ENCODE peak calls at places on chromosomes 4 and X, in seven cellular contexts. C is SK-N-SH, E is K562, Y is H1, T is GM12892, M is HepG2, W is GM12878. J is an unnamed sample.

GRCh38 chr4:181822005-181822375 is 421.2 kb upstream of the TENM3 start:
- DNase-seq in C (peak), E (no peak), Y (no peak), T (no peak), M (no peak), W (no peak), J (no peak)

GRCh38 chr4:172411180-172411579 is 598.0 kb downstream of the GALNTL6 start:
- DNase-seq in C (peak), E (no peak), Y (no peak), T (no peak), M (no peak), W (no peak), J (no peak)

GRCh38 chr4:83606898-83607297 is 71.0 kb downstream of the GPAT3 start:
- DNase-seq in C (no peak), E (no peak), Y (no peak), T (no peak), M (no peak), W (no peak), J (no peak)

GRCh38 chr4:73676881-73677323 is 56.7 kb upstream of the RASSF6 start:
- DNase-seq in C (no peak), E (no peak), Y (no peak), T (no peak), M (no peak), W (peak), J (no peak)

GRCh38 chr4:6063684-6064083 is 45.5 kb upstream of the C4orf50 start:
- DNase-seq in C (no peak), E (no peak), Y (no peak), T (no peak), M (no peak), W (no peak), J (no peak)

GRCh38 chrX:101410461-101410860 is 2.4 kb downstream of the HNRNPH2 start:
- DNase-seq in C (no peak), E (no peak), Y (no peak), T (no peak), M (no peak), W (no peak), J (no peak)

GRCh38 chr4:76532810-76533209 is 97.8 kb downstream of the SHROOM3 start:
- DNase-seq in C (no peak), E (no peak), Y (no peak), T (no peak), M (no peak), W (no peak), J (no peak)

GRCh38 chr4:129046055-129046959 is 47.0 kb downstream of the SCLT1 start:
- DNase-seq in C (no peak), E (no peak), Y (no peak), T (no peak), M (no peak), W (no peak), J (no peak)

GRCh38 chr4:98430708-98431403 is 169.7 kb downstream of the RAP1GDS1 start:
- DNase-seq in C (no peak), E (no peak), Y (no peak), T (no peak), M (no peak), W (no peak), J (no peak)

DNA sequence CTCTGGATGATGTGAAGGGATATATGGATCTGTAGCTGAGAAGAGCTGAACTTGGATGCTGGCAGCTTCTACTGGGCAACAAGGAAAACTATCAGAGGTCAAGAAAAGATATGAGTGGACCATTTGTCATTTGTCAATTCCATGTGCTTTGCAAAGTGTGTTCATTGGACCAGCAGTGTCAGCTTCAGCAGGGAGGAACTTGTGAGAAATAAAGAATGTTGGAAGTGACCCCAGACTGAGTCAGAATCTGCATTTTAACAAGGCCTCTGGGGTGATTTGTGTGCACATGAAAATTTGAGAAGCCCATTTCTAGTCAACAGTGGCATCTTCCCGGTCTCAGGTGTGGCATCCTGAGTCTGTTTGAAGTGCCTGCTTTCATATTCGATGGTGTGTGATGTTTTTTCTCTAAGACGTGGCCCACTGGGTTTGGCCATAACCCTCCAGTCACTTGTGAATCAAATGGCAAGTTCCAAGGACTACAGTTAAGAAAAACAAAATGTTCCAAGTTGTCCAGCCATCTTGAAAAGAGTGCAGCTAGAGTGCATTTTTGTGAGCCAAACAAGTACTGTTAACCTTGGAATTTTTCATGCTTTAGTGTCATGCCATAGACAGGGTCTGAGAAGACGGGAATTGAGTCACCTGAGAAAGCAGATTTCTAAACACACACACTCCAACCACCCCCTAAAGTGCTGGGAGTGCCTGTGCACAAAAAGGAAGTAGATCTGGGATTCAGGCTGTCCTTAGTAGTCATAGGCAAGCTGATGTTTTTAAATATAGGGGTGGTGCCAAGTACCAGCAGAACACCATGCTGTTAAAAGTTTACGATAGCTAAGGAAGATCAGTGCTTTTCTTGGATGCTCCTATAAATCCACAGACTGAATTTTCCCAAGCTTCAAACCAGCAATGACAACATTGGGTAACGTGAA is 26.4 kb downstream of the GPM6B start:
- DNase-seq in C (no peak), E (no peak), Y (no peak), T (no peak), M (no peak), W (no peak), J (no peak)
- TF ChIP-seq POLR2AphosphoS5 in C (no peak), E (no peak), Y (no peak), T (no peak), M (no peak), W (no peak), J (no peak)

DNA sequence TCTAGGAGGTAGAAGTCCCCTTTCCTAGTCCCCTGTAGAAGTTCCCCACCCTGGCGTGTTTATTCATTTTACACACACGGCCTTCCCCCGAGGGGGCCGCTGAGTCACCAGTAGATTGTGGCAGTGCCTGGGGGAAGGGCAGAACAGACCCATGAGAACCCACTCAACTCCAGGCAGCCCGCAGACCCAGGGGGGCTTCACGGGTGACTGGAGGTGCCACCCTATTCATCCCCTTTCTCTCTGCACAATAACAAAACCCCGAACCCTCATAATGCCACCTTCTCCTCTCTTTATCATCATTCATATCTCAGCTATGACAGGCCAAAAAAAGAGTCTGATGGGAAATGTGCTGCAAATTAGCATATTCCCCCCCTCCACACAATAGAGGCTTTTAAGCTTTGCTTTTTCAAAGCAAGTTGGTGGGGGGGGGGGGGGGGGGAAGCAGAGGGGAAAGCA is 20.4 kb upstream of the GPM6B start:
- DNase-seq in C (no peak), E (no peak), Y (no peak), T (no peak), M (no peak), W (no peak), J (no peak)
- TF ChIP-seq TAF1 in C (no peak), E (no peak), Y (no peak), T (no peak), M (no peak), W (no peak), J (no peak)

GRCh38 chr4:10020871-10021676 is at the start of gene SLC2A9:
- DNase-seq in C (no peak), E (no peak), Y (no peak), T (no peak), M (peak), W (no peak), J (no peak)
- TF ChIP-seq POLR2AphosphoS5 in C (no peak), E (no peak), Y (no peak), T (no peak), M (peak), W (no peak), J (no peak)

GRCh38 chrX:13932416-13932815 is 97.3 kb downstream of the GEMIN8 start:
- DNase-seq in C (no peak), E (no peak), Y (no peak), T (no peak), M (no peak), W (no peak), J (no peak)
- TF ChIP-seq TAF1 in C (no peak), E (no peak), Y (no peak), T (no peak), M (no peak), W (no peak), J (no peak)

GRCh38 chr4:146521543-146522097 is at the start of gene SLC10A7:
- DNase-seq in C (peak), E (peak), Y (peak), T (peak), M (peak), W (peak), J (peak)
- TF ChIP-seq POLR2AphosphoS5 in C (peak), E (peak), Y (no peak), T (no peak), M (peak), W (no peak), J (no peak)

DNA sequence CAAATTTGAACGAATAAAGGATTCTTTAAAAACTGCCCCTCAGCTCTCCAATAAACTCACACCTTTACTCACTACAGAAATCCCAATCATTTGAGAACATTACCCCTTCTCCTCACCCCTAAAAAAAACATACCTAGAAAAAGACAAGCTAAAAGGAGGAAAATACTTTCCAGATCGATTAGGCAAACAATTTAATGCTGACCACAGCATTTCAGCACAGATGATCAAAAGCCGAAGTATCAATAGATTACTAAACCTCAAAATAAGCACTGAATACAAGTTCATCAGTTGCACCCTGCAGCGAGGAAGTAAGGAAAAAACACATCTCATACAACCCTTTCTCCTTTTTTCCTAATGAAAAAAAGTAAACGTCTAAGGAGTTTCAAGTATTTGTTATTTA is 65.5 kb downstream of the MBNL3 start:
- DNase-seq in C (no peak), E (no peak), Y (no peak), T (no peak), M (no peak), W (no peak), J (no peak)
- TF ChIP-seq TAF1 in C (no peak), E (no peak), Y (no peak), T (no peak), M (no peak), W (no peak), J (no peak)

GRCh38 chr4:145099653-145100052 is 1.5 kb downstream of the ABCE1 start:
- DNase-seq in C (no peak), E (no peak), Y (no peak), T (no peak), M (peak), W (no peak), J (no peak)

GRCh38 chr4:145101091-145101490 is 3.0 kb downstream of the ABCE1 start:
- DNase-seq in C (no peak), E (no peak), Y (no peak), T (no peak), M (no peak), W (no peak), J (no peak)

GRCh38 chr4:145097331-145097820 is 620 bp downstream of the ANAPC10 start:
- DNase-seq in C (no peak), E (no peak), Y (no peak), T (no peak), M (no peak), W (no peak), J (no peak)

GRCh38 chr4:145098675-145099037 is 545 bp downstream of the ABCE1 start:
- DNase-seq in C (peak), E (no peak), Y (no peak), T (peak), M (peak), W (no peak), J (peak)

DNA sequence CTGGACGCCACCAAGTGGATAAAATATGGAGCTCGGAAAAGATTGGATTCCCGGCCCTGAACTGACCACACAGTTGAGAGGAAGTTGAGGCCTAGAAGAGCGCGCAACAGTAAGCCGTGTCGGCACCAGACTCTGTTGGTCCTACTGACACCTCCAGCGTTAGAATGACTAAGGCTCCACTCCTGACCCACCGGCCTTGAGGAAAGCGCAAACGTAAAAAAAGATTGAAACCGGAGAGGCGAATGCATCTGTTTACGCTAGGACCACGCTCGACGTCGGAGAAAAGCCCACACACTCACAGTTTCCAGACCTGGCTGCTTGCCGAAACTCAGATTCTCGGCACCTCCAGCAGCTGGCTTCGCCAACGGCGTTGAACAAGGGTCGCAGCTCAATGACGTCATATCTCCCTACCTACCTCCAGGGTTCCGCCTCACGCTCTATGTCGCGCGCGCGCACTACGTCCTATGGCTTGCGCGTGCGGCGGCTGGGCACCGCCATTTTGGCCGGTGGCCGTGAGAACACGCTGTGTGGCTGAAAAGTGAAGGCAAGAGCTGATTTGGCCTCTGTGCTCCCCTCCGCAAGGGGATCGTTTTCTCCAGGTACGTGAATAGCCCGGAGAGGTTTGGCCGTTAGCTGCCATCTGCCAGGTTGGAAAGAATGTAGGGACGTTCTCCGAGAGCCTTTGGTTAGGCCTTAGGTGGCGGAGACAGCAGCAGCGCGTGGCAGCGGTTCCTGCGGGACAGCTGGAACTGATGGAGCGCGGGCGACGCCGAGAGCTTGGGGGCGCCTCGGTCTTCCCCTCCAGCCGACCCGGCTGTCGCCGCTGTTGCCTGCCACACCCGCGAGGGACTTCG is at the start of the genes ABCE1 and ANAPC10:
- DNase-seq in C (peak), E (peak), Y (peak), T (peak), M (peak), W (peak), J (peak)
- TF ChIP-seq POLR2AphosphoS5 in C (peak), E (peak), Y (peak), T (peak), M (peak), W (peak), J (peak)

J was measured in GM12891.